ENCODE peak calls at places on chromosomes 5 and 9, in ten cellular contexts. Z, N, J, I, U, Y, V, L, M and W are unnamed samples.

GRCh38 chr9:97445119-97445701 is 33.3 kb downstream of the TDRD7 start:
- DNase-seq in Z (no peak), N (no peak), J (no peak), I (no peak), U (no peak), Y (no peak), V (no peak), L (peak), M (no peak), W (no peak)

GRCh38 chr5:85646641-85647040 is 971.1 kb upstream of the COX7C start:
- DNase-seq in Z (no peak), N (no peak), J (no peak), I (no peak), U (no peak), Y (no peak), V (peak), L (no peak), M (no peak), W (no peak)

GRCh38 chr5:155482428-155482827 is 468.9 kb downstream of the KIF4B start:
- DNase-seq in Z (no peak), N (no peak), J (no peak), I (no peak), U (no peak), Y (no peak), V (no peak), L (no peak), M (no peak), W (no peak)

GRCh38 chr9:110650261-110650660 is 18.3 kb upstream of the MUSK start:
- DNase-seq in Z (no peak), N (no peak), J (no peak), I (no peak), U (no peak), Y (no peak), V (no peak), L (peak), M (no peak), W (no peak)

GRCh38 chr9:96232539-96233241 is 69.3 kb downstream of the HSD17B3 start:
- DNase-seq in Z (peak), N (peak), J (peak), I (peak), U (no peak), Y (no peak), V (peak), L (peak), M (no peak), W (no peak)

GRCh38 chr9:74006935-74007334 is 490.2 kb upstream of the RORB start:
- DNase-seq in Z (no peak), N (no peak), J (no peak), I (peak), U (no peak), Y (no peak), V (no peak), L (no peak), M (no peak), W (no peak)

GRCh38 chr5:35672995-35673394 is 55.3 kb downstream of the SPEF2 start:
- DNase-seq in Z (no peak), N (no peak), J (no peak), I (no peak), U (no peak), Y (no peak), V (no peak), L (no peak), M (no peak), W (no peak)

GRCh38 chr9:123473226-123473625 is 117.2 kb downstream of the CRB2 start:
- DNase-seq in Z (no peak), N (peak), J (no peak), I (peak), U (no peak), Y (no peak), V (no peak), L (no peak), M (no peak), W (no peak)